ENCODE peak calls at places on chromosomes 16 and 17, in ten cellular contexts. One of them, this sample, is unnamed.

GRCh38 chr17:45432405-45433113 is at the start of gene ARHGAP27:
- DNase-seq in HFFc6: no peak
- DNase-seq in sciatic nerve: no peak
- DNase-seq in sigmoid colon: peak
- DNase-seq in stimulated activated CD4-positive, alpha-beta T cell treated with anti-CD3 and anti-CD28 coated beads, Interleukin-12 subunit alpha, Interleukin-12 subunit beta, amount 100 ng/mL, for 4 hours: no peak
- DNase-seq in ACHN: no peak
- DNase-seq in NCI-H460: no peak
- DNase-seq in dorsolateral prefrontal cortex: no peak
- DNase-seq in activated T-cell treated with anti-CD3 and anti-CD28 coated beads for 1 hour: no peak
- DNase-seq in T-helper 9 cell: no peak
- DNase-seq in this sample: peak

GRCh38 chr16:31108794-31109558 is 790 bp downstream of the BCKDK start:
- DNase-seq in dorsolateral prefrontal cortex: no peak
- DNase-seq in sciatic nerve: no peak
- DNase-seq in NCI-H460: no peak
- DNase-seq in stimulated activated CD4-positive, alpha-beta T cell treated with anti-CD3 and anti-CD28 coated beads, Interleukin-12 subunit alpha, Interleukin-12 subunit beta, amount 100 ng/mL, for 4 hours: no peak
- DNase-seq in T-helper 9 cell: no peak
- DNase-seq in HFFc6: no peak
- DNase-seq in activated T-cell treated with anti-CD3 and anti-CD28 coated beads for 1 hour: no peak
- DNase-seq in ACHN: no peak
- DNase-seq in sigmoid colon: no peak
- DNase-seq in this sample: no peak

GRCh38 chr16:73771676-73772075 is 524.9 kb upstream of the PSMD7 start:
- DNase-seq in stimulated activated CD4-positive, alpha-beta T cell treated with anti-CD3 and anti-CD28 coated beads, Interleukin-12 subunit alpha, Interleukin-12 subunit beta, amount 100 ng/mL, for 4 hours: no peak
- DNase-seq in ACHN: no peak
- DNase-seq in dorsolateral prefrontal cortex: no peak
- DNase-seq in sciatic nerve: no peak
- DNase-seq in HFFc6: peak
- DNase-seq in sigmoid colon: no peak
- DNase-seq in activated T-cell treated with anti-CD3 and anti-CD28 coated beads for 1 hour: no peak
- DNase-seq in T-helper 9 cell: no peak
- DNase-seq in NCI-H460: no peak
- DNase-seq in this sample: no peak

GRCh38 chr17:50548831-50549230 is 1.9 kb downstream of the SPATA20 start:
- DNase-seq in NCI-H460: no peak
- DNase-seq in ACHN: no peak
- DNase-seq in sciatic nerve: no peak
- DNase-seq in activated T-cell treated with anti-CD3 and anti-CD28 coated beads for 1 hour: no peak
- DNase-seq in T-helper 9 cell: no peak
- DNase-seq in dorsolateral prefrontal cortex: no peak
- DNase-seq in stimulated activated CD4-positive, alpha-beta T cell treated with anti-CD3 and anti-CD28 coated beads, Interleukin-12 subunit alpha, Interleukin-12 subunit beta, amount 100 ng/mL, for 4 hours: no peak
- DNase-seq in sigmoid colon: no peak
- DNase-seq in HFFc6: no peak
- DNase-seq in this sample: no peak

GRCh38 chr17:47299239-47299910 is 24.4 kb upstream of the EFCAB13 start:
- DNase-seq in dorsolateral prefrontal cortex: no peak
- DNase-seq in T-helper 9 cell: no peak
- DNase-seq in HFFc6: no peak
- DNase-seq in stimulated activated CD4-positive, alpha-beta T cell treated with anti-CD3 and anti-CD28 coated beads, Interleukin-12 subunit alpha, Interleukin-12 subunit beta, amount 100 ng/mL, for 4 hours: no peak
- DNase-seq in activated T-cell treated with anti-CD3 and anti-CD28 coated beads for 1 hour: no peak
- DNase-seq in NCI-H460: no peak
- DNase-seq in sigmoid colon: no peak
- DNase-seq in sciatic nerve: no peak
- DNase-seq in ACHN: no peak
- DNase-seq in this sample: no peak

GRCh38 chr16:81429045-81429521 is 15.5 kb upstream of the CMIP start:
- DNase-seq in T-helper 9 cell: no peak
- DNase-seq in stimulated activated CD4-positive, alpha-beta T cell treated with anti-CD3 and anti-CD28 coated beads, Interleukin-12 subunit alpha, Interleukin-12 subunit beta, amount 100 ng/mL, for 4 hours: no peak
- DNase-seq in ACHN: peak
- DNase-seq in sigmoid colon: no peak
- DNase-seq in activated T-cell treated with anti-CD3 and anti-CD28 coated beads for 1 hour: no peak
- DNase-seq in HFFc6: peak
- DNase-seq in NCI-H460: no peak
- DNase-seq in sciatic nerve: no peak
- DNase-seq in dorsolateral prefrontal cortex: no peak
- DNase-seq in this sample: peak

GRCh38 chr17:16486373-16487250 is 5.4 kb downstream of the LRRC75A start:
- DNase-seq in activated T-cell treated with anti-CD3 and anti-CD28 coated beads for 1 hour: no peak
- DNase-seq in stimulated activated CD4-positive, alpha-beta T cell treated with anti-CD3 and anti-CD28 coated beads, Interleukin-12 subunit alpha, Interleukin-12 subunit beta, amount 100 ng/mL, for 4 hours: no peak
- DNase-seq in ACHN: peak
- DNase-seq in T-helper 9 cell: no peak
- DNase-seq in dorsolateral prefrontal cortex: peak
- DNase-seq in sigmoid colon: peak
- DNase-seq in HFFc6: peak
- DNase-seq in sciatic nerve: peak
- DNase-seq in NCI-H460: no peak
- DNase-seq in this sample: peak

GRCh38 chr16:68901910-68902309 is 58.6 kb downstream of the TANGO6 start:
- DNase-seq in activated T-cell treated with anti-CD3 and anti-CD28 coated beads for 1 hour: no peak
- DNase-seq in NCI-H460: no peak
- DNase-seq in HFFc6: peak
- DNase-seq in dorsolateral prefrontal cortex: no peak
- DNase-seq in ACHN: peak
- DNase-seq in T-helper 9 cell: no peak
- DNase-seq in stimulated activated CD4-positive, alpha-beta T cell treated with anti-CD3 and anti-CD28 coated beads, Interleukin-12 subunit alpha, Interleukin-12 subunit beta, amount 100 ng/mL, for 4 hours: no peak
- DNase-seq in sciatic nerve: no peak
- DNase-seq in sigmoid colon: no peak
- DNase-seq in this sample: no peak

GRCh38 chr16:49021136-49021535 is 260.5 kb downstream of the CBLN1 start:
- DNase-seq in sciatic nerve: no peak
- DNase-seq in sigmoid colon: peak
- DNase-seq in stimulated activated CD4-positive, alpha-beta T cell treated with anti-CD3 and anti-CD28 coated beads, Interleukin-12 subunit alpha, Interleukin-12 subunit beta, amount 100 ng/mL, for 4 hours: no peak
- DNase-seq in dorsolateral prefrontal cortex: no peak
- DNase-seq in T-helper 9 cell: no peak
- DNase-seq in activated T-cell treated with anti-CD3 and anti-CD28 coated beads for 1 hour: no peak
- DNase-seq in ACHN: peak
- DNase-seq in HFFc6: peak
- DNase-seq in NCI-H460: no peak
- DNase-seq in this sample: no peak

GRCh38 chr16:1112506-1113184 is 16.6 kb upstream of the C1QTNF8 start:
- DNase-seq in T-helper 9 cell: no peak
- DNase-seq in dorsolateral prefrontal cortex: no peak
- DNase-seq in HFFc6: no peak
- DNase-seq in sciatic nerve: no peak
- DNase-seq in NCI-H460: no peak
- DNase-seq in stimulated activated CD4-positive, alpha-beta T cell treated with anti-CD3 and anti-CD28 coated beads, Interleukin-12 subunit alpha, Interleukin-12 subunit beta, amount 100 ng/mL, for 4 hours: no peak
- DNase-seq in sigmoid colon: no peak
- DNase-seq in ACHN: no peak
- DNase-seq in activated T-cell treated with anti-CD3 and anti-CD28 coated beads for 1 hour: no peak
- DNase-seq in this sample: no peak

This sample was measured in substantia nigra.